ENCODE peak calls at places on chromosomes 4 and X, in four cellular contexts. Y, F, Q and W are unnamed samples.
A peak's percentile ranks its signal among the peaks of the same experiment; 100 is the strongest.

GRCh38 chr4:60366661-60367060 is 833.5 kb upstream of the ADGRL3 start:
- DNase-seq in Y (no peak), F (no peak), Q (no peak), W (no peak)

GRCh38 chrX:139126493-139126892 is 404.0 kb upstream of the F9 start:
- DNase-seq in F (peak; percentile 37), Q (peak; percentile 8), Y (no peak), W (peak; percentile 66)

GRCh38 chr4:83308672-83309071 is 24.1 kb upstream of the COQ2 start:
- DNase-seq in F (peak; percentile 38), Y (no peak), Q (no peak), W (no peak)

GRCh38 chr4:189285377-189285776 is 655.3 kb upstream of the FRG1 start:
- DNase-seq in Y (no peak), Q (no peak), F (peak; percentile 51), W (no peak)

GRCh38 chrX:17616936-17617335 is 120.4 kb upstream of the SCML1 start:
- DNase-seq in F (no peak), Y (no peak), Q (no peak), W (no peak)

GRCh38 chrX:48999030-48999429 is 3.0 kb downstream of the GRIPAP1 start:
- DNase-seq in F (no peak), Y (no peak), Q (no peak), W (no peak)

GRCh38 chr4:81882222-81882621 is 410.5 kb upstream of the RASGEF1B start:
- DNase-seq in Y (no peak), F (no peak), Q (no peak), W (no peak)

GRCh38 chr4:188660796-188661195 is 521.6 kb downstream of the TRIML1 start:
- DNase-seq in Y (no peak), F (no peak), Q (no peak), W (no peak)

GRCh38 chrX:47518105-47518504 is 35.1 kb upstream of the ZNF41 start:
- DNase-seq in F (no peak), Y (no peak), Q (peak; percentile 21), W (no peak)

GRCh38 chr4:17502764-17503163 is 9.1 kb downstream of the QDPR start:
- DNase-seq in F (no peak), Y (no peak), Q (no peak), W (peak; percentile 3)

GRCh38 chr4:24160358-24160757 is 270.5 kb upstream of the PPARGC1A start:
- DNase-seq in F (no peak), Q (no peak), Y (no peak), W (peak; percentile 34)

GRCh38 chr4:8725071-8725841 is 132.7 kb downstream of the CPZ start:
- DNase-seq in F (no peak), Q (no peak), Y (no peak), W (no peak)

GRCh38 chr4:47485047-47485692 is at the start of gene ATP10D:
- DNase-seq in Q (peak; percentile 90), F (peak; percentile 95), Y (peak; percentile 95), W (peak; percentile 90)
- TF ChIP-seq CTCF in Q (no peak), F (no peak), Y (peak; percentile 11), W (no peak)

GRCh38 chr4:18691431-18692200 is 670.1 kb upstream of the LCORL start:
- DNase-seq in Q (no peak), F (peak; percentile 73), Y (no peak), W (no peak)
- TF ChIP-seq CTCF in Q (no peak), F (no peak), Y (no peak), W (no peak)

GRCh38 chr4:39410415-39410814 is 3.7 kb downstream of the KLB start:
- DNase-seq in F (no peak), Q (peak; percentile 21), Y (peak; percentile 21), W (no peak)
- TF ChIP-seq CTCF in F (no peak), Q (peak; percentile 24), Y (peak; percentile 35), W (peak; percentile 12)

GRCh38 chr4:138451264-138451663 is 209.1 kb upstream of the SLC7A11 start:
- DNase-seq in Q (no peak), F (no peak), Y (no peak), W (no peak)
- TF ChIP-seq CTCF in Q (no peak), F (no peak), Y (no peak), W (no peak)

GRCh38 chr4:27088491-27088890 is 227.8 kb downstream of the STIM2 start:
- DNase-seq in F (no peak), Q (no peak), Y (no peak), W (no peak)

GRCh38 chr4:27082786-27083185 is 222.1 kb downstream of the STIM2 start:
- DNase-seq in Y (no peak), F (no peak), Q (no peak), W (no peak)

GRCh38 chr4:27087306-27088045 is 226.8 kb downstream of the STIM2 start:
- DNase-seq in Y (no peak), F (no peak), Q (no peak), W (no peak)

GRCh38 chr4:27081675-27082579 is 221.3 kb downstream of the STIM2 start:
- DNase-seq in Q (no peak), F (no peak), Y (no peak), W (no peak)

GRCh38 chr4:27084685-27085356 is 224.2 kb downstream of the STIM2 start:
- DNase-seq in F (peak; percentile 66), Y (peak; percentile 3), Q (peak; percentile 21), W (no peak)
- TF ChIP-seq CTCF in F (no peak), Y (no peak), Q (no peak), W (no peak)